ENCODE peak calls at places on chromosomes 7 and 10, in five cellular contexts. I is ELR, N is RPMI7951, J is body of pancreas, V is memory B cell. A is an unnamed sample.

GRCh38 chr10:4918236-4918635 is 45.0 kb upstream of the AKR1C1 start:
- DNase-seq in J (no peak), N (no peak), I (no peak), V (no peak), A (no peak)

GRCh38 chr7:97016392-97017196 is 8.0 kb downstream of the DLX5 start:
- DNase-seq in V (no peak), J (no peak), N (peak), I (no peak), A (no peak)

GRCh38 chr10:5538446-5538845 is 13.7 kb downstream of the CALML3 start:
- DNase-seq in J (no peak), N (peak), V (no peak), I (peak), A (no peak)

GRCh38 chr10:21020545-21020944 is 123.4 kb upstream of the NEBL start:
- DNase-seq in N (peak), V (peak), I (peak), J (peak), A (no peak)

GRCh38 chr7:135236727-135237126 is 3.1 kb downstream of the STRA8 start:
- DNase-seq in I (no peak), N (no peak), J (no peak), V (no peak), A (peak)

GRCh38 chr10:3068968-3069737 is 1.8 kb downstream of the PFKP start:
- DNase-seq in I (peak), N (no peak), V (no peak), J (no peak), A (no peak)

GRCh38 chr7:79272938-79273337 is 180.5 kb downstream of the MAGI2 start:
- DNase-seq in I (no peak), N (no peak), J (no peak), V (no peak), A (no peak)

GRCh38 chr10:101161494-101162299 is 30.6 kb downstream of the TLX1 start:
- DNase-seq in J (peak), V (peak), I (peak), N (peak), A (peak)

GRCh38 chr7:111380945-111381344 is 181.3 kb downstream of the IMMP2L start:
- DNase-seq in N (no peak), V (no peak), J (no peak), I (no peak), A (no peak)

GRCh38 chr10:34612446-34612845 is 202.7 kb downstream of the PARD3 start:
- DNase-seq in V (no peak), I (peak), N (peak), J (no peak), A (no peak)